ENCODE peak calls at places on chromosomes 6 and 20, in six cellular contexts. One of them, this sample, is unnamed. For H3K36me3, the result is how much of the 10 kb centered on the place peaks cover.

GRCh38 chr6:25165181-25165580 is 114.0 kb upstream of the CARMIL1 start:
- DNase-seq in heart right ventricle: no peak
- DNase-seq in sigmoid colon: no peak
- DNase-seq in adrenal gland: no peak
- DNase-seq in BE2C: no peak
- DNase-seq in psoas muscle: no peak
- DNase-seq in this sample: no peak

GRCh38 chr20:373171-373890 is 7.2 kb upstream of the TRIB3 start:
- DNase-seq in sigmoid colon: no peak
- DNase-seq in psoas muscle: peak
- DNase-seq in adrenal gland: peak
- DNase-seq in BE2C: peak
- DNase-seq in heart right ventricle: peak
- DNase-seq in this sample: peak

GRCh38 chr6:80543151-80543550 is 436.7 kb downstream of the BCKDHB start:
- DNase-seq in BE2C: no peak
- DNase-seq in sigmoid colon: no peak
- DNase-seq in adrenal gland: no peak
- DNase-seq in heart right ventricle: no peak
- DNase-seq in psoas muscle: no peak
- DNase-seq in this sample: no peak

GRCh38 chr6:134863763-134864510 is 86.0 kb downstream of the ALDH8A1 start:
- DNase-seq in heart right ventricle: no peak
- DNase-seq in sigmoid colon: no peak
- DNase-seq in BE2C: no peak
- DNase-seq in psoas muscle: no peak
- DNase-seq in adrenal gland: no peak
- DNase-seq in this sample: no peak

GRCh38 chr6:158757753-158758090 is 61.4 kb downstream of the EZR start:
- DNase-seq in adrenal gland: no peak
- DNase-seq in BE2C: no peak
- DNase-seq in sigmoid colon: no peak
- DNase-seq in psoas muscle: no peak
- DNase-seq in heart right ventricle: no peak
- DNase-seq in this sample: no peak

GRCh38 chr20:53162251-53162835 is 190.2 kb downstream of the TSHZ2 start:
- DNase-seq in adrenal gland: peak
- DNase-seq in sigmoid colon: peak
- DNase-seq in psoas muscle: peak
- DNase-seq in BE2C: no peak
- DNase-seq in heart right ventricle: no peak
- DNase-seq in this sample: no peak

GRCh38 chr20:51563597-51564332 is 21.2 kb upstream of the NFATC2 start:
- DNase-seq in heart right ventricle: peak
- DNase-seq in sigmoid colon: peak
- DNase-seq in BE2C: peak
- DNase-seq in adrenal gland: peak
- DNase-seq in psoas muscle: peak
- DNase-seq in this sample: peak

GRCh38 chr20:57948177-57948955 is 238.6 kb upstream of the PMEPA1 start:
- DNase-seq in psoas muscle: no peak
- DNase-seq in heart right ventricle: no peak
- DNase-seq in sigmoid colon: no peak
- DNase-seq in BE2C: no peak
- DNase-seq in adrenal gland: no peak
- DNase-seq in this sample: no peak

GRCh38 chr6:29959492-29959891 is 17.2 kb downstream of the HLA-A start:
- DNase-seq in psoas muscle: no peak
- DNase-seq in sigmoid colon: no peak
- DNase-seq in BE2C: no peak
- DNase-seq in heart right ventricle: no peak
- DNase-seq in adrenal gland: no peak
- DNase-seq in this sample: no peak

GRCh38 chr6:169099411-169100202 is 154.0 kb downstream of the THBS2 start:
- DNase-seq in heart right ventricle: no peak
- DNase-seq in sigmoid colon: no peak
- DNase-seq in BE2C: no peak
- DNase-seq in adrenal gland: no peak
- DNase-seq in psoas muscle: no peak
- DNase-seq in this sample: peak

GRCh38 chr6:100461273-100461919 is 3.3 kb downstream of the SIM1 start:
- DNase-seq in sigmoid colon: no peak
- DNase-seq in heart right ventricle: no peak
- DNase-seq in adrenal gland: no peak
- DNase-seq in psoas muscle: no peak
- DNase-seq in BE2C: no peak
- DNase-seq in this sample: no peak
- TF ChIP-seq CTCF in sigmoid colon: no peak
- TF ChIP-seq CTCF in heart right ventricle: no peak
- TF ChIP-seq CTCF in adrenal gland: no peak
- TF ChIP-seq CTCF in psoas muscle: no peak
- TF ChIP-seq CTCF in BE2C: no peak
- TF ChIP-seq CTCF in this sample: no peak

GRCh38 chr6:7285416-7285815 is 27.6 kb downstream of the SSR1 start:
- DNase-seq in adrenal gland: no peak
- DNase-seq in psoas muscle: no peak
- DNase-seq in BE2C: no peak
- DNase-seq in sigmoid colon: no peak
- DNase-seq in heart right ventricle: no peak
- DNase-seq in this sample: no peak
- H3K36me3 ChIP-seq in adrenal gland: under half
- H3K36me3 ChIP-seq in psoas muscle: half or more
- H3K36me3 ChIP-seq in BE2C: under half
- H3K36me3 ChIP-seq in sigmoid colon: under half
- H3K36me3 ChIP-seq in heart right ventricle: half or more
- H3K36me3 ChIP-seq in this sample: under half

DNA sequence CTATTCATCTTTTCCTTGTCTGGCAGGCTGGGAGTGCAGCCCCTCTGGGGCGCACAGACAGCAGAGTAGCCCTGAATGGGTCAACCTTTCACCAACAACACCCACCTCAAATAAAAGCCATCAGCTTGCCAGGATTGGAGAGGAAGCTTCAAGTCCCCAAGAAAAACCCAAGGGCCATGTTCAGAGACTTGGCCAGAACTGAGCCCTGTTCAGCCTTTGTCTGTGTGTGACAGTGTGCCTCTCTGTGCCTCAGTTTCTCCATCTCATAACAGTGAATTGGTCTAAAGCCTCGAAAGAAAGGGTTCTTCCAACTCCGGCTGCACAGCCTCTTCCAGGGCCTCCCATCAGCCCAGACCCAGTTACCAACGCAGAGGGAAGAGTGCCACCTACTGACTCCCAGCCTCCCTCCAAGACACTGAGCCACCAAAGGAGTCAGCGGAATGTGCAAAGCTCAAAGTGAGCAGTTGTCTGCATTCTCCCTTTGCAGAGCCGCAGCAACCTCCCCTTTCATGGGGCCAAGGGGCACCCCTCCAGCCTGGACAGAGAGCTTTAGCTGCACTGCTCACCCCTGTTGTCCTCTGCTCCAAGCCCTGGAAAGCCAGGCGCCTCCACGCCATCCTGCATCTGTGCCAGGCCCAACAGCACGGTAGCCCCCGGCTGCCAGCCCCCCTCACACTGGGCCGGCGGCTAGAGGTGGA is 82.7 kb upstream of the TOP1 start:
- DNase-seq in sigmoid colon: peak
- DNase-seq in heart right ventricle: peak
- DNase-seq in adrenal gland: peak
- DNase-seq in psoas muscle: peak
- DNase-seq in BE2C: peak
- DNase-seq in this sample: no peak
- TF ChIP-seq CTCF in sigmoid colon: peak
- TF ChIP-seq CTCF in heart right ventricle: peak
- TF ChIP-seq CTCF in adrenal gland: peak
- TF ChIP-seq CTCF in psoas muscle: peak
- TF ChIP-seq CTCF in BE2C: peak
- TF ChIP-seq CTCF in this sample: peak

DNA sequence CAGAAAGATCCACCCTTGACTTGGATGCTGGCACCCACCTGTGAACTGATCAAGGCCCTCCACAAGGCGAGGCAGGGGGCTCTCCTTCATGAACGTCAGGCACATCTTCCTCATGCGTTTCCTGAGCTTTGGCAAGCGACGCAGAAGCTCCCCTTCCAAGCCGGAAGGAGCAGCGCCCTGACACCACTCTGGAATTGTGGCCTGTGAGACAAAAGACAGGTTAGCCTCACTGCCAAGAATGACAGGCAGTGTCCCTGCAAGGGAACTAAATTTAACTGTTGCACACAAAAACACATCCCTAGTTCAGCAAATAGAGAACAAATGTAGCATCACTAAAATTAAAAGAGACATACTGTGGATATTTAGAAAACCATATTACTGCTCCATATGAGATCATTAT is 42.0 kb upstream of the LYRM2 start:
- DNase-seq in BE2C: no peak
- DNase-seq in heart right ventricle: no peak
- DNase-seq in psoas muscle: no peak
- DNase-seq in sigmoid colon: no peak
- DNase-seq in adrenal gland: no peak
- DNase-seq in this sample: no peak
- H3K36me3 ChIP-seq in BE2C: half or more
- H3K36me3 ChIP-seq in heart right ventricle: half or more
- H3K36me3 ChIP-seq in psoas muscle: half or more
- H3K36me3 ChIP-seq in sigmoid colon: under half
- H3K36me3 ChIP-seq in adrenal gland: half or more
- H3K36me3 ChIP-seq in this sample: half or more

GRCh38 chr20:12808006-12808567 is 200.7 kb upstream of the SPTLC3 start:
- DNase-seq in sigmoid colon: no peak
- DNase-seq in BE2C: peak
- DNase-seq in psoas muscle: no peak
- DNase-seq in heart right ventricle: no peak
- DNase-seq in adrenal gland: no peak
- DNase-seq in this sample: no peak
- TF ChIP-seq CTCF in sigmoid colon: no peak
- TF ChIP-seq CTCF in BE2C: peak
- TF ChIP-seq CTCF in psoas muscle: no peak
- TF ChIP-seq CTCF in heart right ventricle: no peak
- TF ChIP-seq CTCF in adrenal gland: no peak
- TF ChIP-seq CTCF in this sample: no peak

DNA sequence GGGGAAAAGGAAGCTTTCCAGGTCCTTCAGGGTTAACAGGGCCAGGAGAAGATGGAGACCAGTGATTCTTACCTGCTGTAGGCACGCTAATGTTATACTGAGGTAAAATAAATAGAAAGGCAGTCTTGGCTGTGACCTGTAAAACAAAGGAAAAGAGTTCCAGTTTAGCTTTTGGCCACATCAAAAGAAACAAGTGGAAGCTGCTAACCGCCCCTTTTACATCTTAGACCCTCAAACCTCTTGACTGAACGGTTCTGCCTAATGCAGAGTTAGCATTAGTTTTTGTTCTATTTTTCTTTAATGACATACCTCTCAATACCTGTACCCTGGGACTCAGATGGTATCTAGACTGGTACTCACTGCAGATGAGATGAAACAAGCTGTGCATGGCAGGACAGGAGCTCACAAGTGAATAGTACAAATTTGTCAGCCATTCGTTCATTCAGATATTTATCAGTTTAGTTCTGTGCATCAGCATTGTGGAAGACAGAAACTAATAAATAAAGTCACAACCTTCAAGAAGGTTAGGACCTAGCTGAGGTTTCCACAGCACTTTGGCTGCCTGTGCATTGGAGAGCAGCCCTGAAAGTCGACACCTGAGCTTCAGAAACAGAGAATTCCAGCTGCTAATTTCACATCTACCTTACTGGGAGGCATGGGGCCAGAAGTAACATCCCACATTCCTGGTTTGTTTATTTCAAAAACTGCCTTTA is 41.0 kb downstream of the TRAM2 start:
- DNase-seq in heart right ventricle: no peak
- DNase-seq in psoas muscle: no peak
- DNase-seq in adrenal gland: no peak
- DNase-seq in sigmoid colon: no peak
- DNase-seq in BE2C: no peak
- DNase-seq in this sample: no peak
- H3K36me3 ChIP-seq in heart right ventricle: under half
- H3K36me3 ChIP-seq in psoas muscle: under half
- H3K36me3 ChIP-seq in adrenal gland: under half
- H3K36me3 ChIP-seq in sigmoid colon: under half
- H3K36me3 ChIP-seq in BE2C: under half
- H3K36me3 ChIP-seq in this sample: under half

DNA sequence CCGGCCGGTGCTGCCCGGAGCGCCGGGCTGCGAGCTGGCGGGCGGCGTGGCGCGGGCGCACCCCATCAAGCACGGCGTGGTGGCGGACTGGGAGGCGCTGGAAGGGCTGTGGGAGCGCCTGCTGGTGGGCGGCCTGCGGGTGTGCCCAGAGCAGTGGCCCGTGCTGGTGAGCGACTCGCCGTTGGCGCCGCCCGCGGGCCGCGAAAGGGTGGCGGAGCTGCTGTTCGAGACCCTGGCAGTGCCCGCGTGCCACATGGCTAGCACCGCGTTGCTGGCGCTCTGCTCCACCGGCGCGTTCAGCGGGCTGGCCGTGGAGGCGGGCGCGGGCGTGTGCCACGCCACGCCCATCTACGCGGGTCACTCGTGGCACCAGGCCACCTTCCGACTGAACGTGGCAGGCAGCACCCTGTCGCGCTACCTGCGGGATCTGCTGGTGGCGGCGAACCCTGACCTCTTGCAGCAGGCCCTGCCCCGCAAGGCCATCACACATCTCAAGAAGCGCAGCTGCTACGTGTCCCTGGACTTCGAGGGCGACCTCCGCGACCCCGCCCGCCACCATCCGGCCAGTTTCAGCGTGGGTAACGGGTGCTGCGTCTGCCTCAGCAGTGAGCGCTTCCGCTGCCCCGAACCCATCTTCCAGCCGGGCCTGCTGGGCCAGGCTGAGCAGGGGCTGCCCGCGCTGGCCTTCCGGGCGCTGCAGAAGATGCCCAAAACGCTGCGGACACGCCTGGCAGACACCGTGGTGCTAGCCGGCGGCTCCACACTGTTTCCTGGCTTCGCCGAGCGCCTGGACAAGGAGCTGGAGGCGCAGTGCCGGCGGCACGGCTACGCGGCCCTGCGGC is 723 bp downstream of the ACTL10 start:
- DNase-seq in BE2C: peak
- DNase-seq in psoas muscle: peak
- DNase-seq in sigmoid colon: peak
- DNase-seq in adrenal gland: peak
- DNase-seq in heart right ventricle: peak
- DNase-seq in this sample: no peak
- TF ChIP-seq CTCF in BE2C: no peak
- TF ChIP-seq CTCF in psoas muscle: no peak
- TF ChIP-seq CTCF in sigmoid colon: no peak
- TF ChIP-seq CTCF in adrenal gland: peak
- TF ChIP-seq CTCF in heart right ventricle: no peak
- TF ChIP-seq CTCF in this sample: no peak

DNA sequence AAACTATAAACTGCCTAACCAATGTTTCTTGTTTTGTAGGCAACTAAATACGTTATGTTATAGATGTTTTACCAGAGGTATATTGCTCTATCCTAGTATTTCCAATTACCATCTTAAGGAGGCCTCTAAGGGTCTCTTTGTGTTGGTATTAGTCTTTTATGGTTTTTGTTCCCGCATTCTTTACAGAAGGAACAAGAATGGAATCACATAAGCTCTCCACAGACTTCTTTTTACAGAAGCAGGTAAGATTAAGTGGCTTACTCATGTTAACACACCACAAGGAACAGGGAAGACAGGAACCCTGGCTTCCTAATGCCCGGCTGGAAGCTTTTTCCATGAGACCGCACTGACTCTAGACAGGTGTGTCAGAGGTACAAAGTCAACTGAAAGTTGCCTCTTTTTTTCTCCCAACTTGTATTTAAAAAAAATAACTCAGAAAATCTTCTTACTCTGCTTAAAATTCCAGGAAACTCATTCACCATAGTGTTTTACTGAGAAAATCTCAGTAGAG is 55.1 kb downstream of the FKBP5 start:
- DNase-seq in adrenal gland: no peak
- DNase-seq in psoas muscle: no peak
- DNase-seq in BE2C: no peak
- DNase-seq in sigmoid colon: no peak
- DNase-seq in heart right ventricle: no peak
- DNase-seq in this sample: no peak
- H3K36me3 ChIP-seq in adrenal gland: under half
- H3K36me3 ChIP-seq in psoas muscle: half or more
- H3K36me3 ChIP-seq in BE2C: under half
- H3K36me3 ChIP-seq in sigmoid colon: under half
- H3K36me3 ChIP-seq in heart right ventricle: under half
- H3K36me3 ChIP-seq in this sample: under half